ENCODE peak calls at places on chromosomes 7 and 10, in four cellular contexts. G is T47D, D is Peyer's patch, I is fibroblast of mammary gland. E is an unnamed sample.

GRCh38 chr7:100865971-100866720 is 1.0 kb upstream of the TRIP6 start:
- DNase-seq in G (no peak), D (peak; percentile 84), I (no peak), E (no peak)

GRCh38 chr10:125144693-125145623 is 15.4 kb downstream of the CTBP2 start:
- DNase-seq in G (peak; percentile 43), D (peak; percentile 47), I (peak; percentile 72), E (no peak)

GRCh38 chr7:97845622-97846203 is 26.5 kb downstream of the ASNS start:
- DNase-seq in G (peak; percentile 47), D (no peak), I (peak; percentile 34), E (no peak)

GRCh38 chr10:5971315-5971832 is 6.0 kb downstream of the IL15RA start:
- DNase-seq in G (no peak), D (peak; percentile 86), I (no peak), E (no peak)

GRCh38 chr7:50166997-50167961 is 74.2 kb upstream of the ZPBP start:
- DNase-seq in G (no peak), D (no peak), I (no peak), E (no peak)

GRCh38 chr7:119172043-119172442 is 947.5 kb downstream of the ANKRD7 start:
- DNase-seq in G (no peak), D (no peak), I (no peak), E (no peak)

GRCh38 chr10:31698169-31698890 is 230.3 kb downstream of the ARHGAP12 start:
- DNase-seq in G (no peak), D (peak; percentile 72), I (peak; percentile 96), E (no peak)

GRCh38 chr10:93962973-93963372 is 30.8 kb upstream of the PLCE1 start:
- DNase-seq in G (no peak), D (no peak), I (no peak), E (no peak)

GRCh38 chr7:149833495-149834130 is 4.6 kb upstream of the ZNF862 start:
- DNase-seq in G (no peak), D (no peak), I (no peak), E (no peak)

GRCh38 chr7:96380111-96380512 is 58.2 kb upstream of the SLC25A13 start:
- DNase-seq in G (no peak), D (no peak), I (no peak), E (no peak)

GRCh38 chr7:194257-194995 is 2.1 kb downstream of the FAM20C start:
- DNase-seq in G (peak; percentile 41), D (no peak), I (no peak), E (no peak)

GRCh38 chr10:42939685-42940366 is 137.0 kb upstream of the RET start:
- DNase-seq in G (no peak), D (no peak), I (no peak), E (peak; percentile 19)

GRCh38 chr7:47328392-47329319 is 253.3 kb downstream of the TNS3 start:
- DNase-seq in G (no peak), D (no peak), I (no peak), E (no peak)

GRCh38 chr7:128358233-128358632 is 3.3 kb downstream of the PRRT4 start:
- DNase-seq in G (no peak), D (no peak), I (peak; percentile 33), E (no peak)

GRCh38 chr7:4830176-4830575 is 31.7 kb downstream of the PAPOLB start:
- DNase-seq in G (peak; percentile 91), D (peak; percentile 65), I (peak; percentile 63), E (no peak)

GRCh38 chr10:70331486-70332268 is 47.9 kb upstream of the NPFFR1 start:
- DNase-seq in G (peak; percentile 54), D (peak; percentile 75), I (peak; percentile 97), E (peak; percentile 87)

GRCh38 chr10:74187237-74187636 is 36.2 kb downstream of the ADK start:
- DNase-seq in G (no peak), D (no peak), I (no peak), E (no peak)

GRCh38 chr10:89923661-89924060 is 222.3 kb downstream of the KIF20B start:
- DNase-seq in G (no peak), D (no peak), I (no peak), E (no peak)

GRCh38 chr10:29841724-29842649 is 207.2 kb upstream of the SVIL start:
- DNase-seq in G (peak; percentile 90), D (no peak), I (no peak), E (no peak)

GRCh38 chr10:77590344-77591237 is 47.0 kb downstream of the KCNMA1 start:
- DNase-seq in G (no peak), D (no peak), I (no peak), E (no peak)

GRCh38 chr7:139620676-139621344 is 97.3 kb downstream of the CLEC2L start:
- DNase-seq in G (peak; percentile 55), D (peak; percentile 68), I (peak; percentile 35), E (no peak)

GRCh38 chr7:102439963-102440795 is 6.8 kb downstream of the ORAI2 start:
- DNase-seq in G (no peak), D (peak; percentile 81), I (peak; percentile 77), E (no peak)

GRCh38 chr10:128451879-128452278 is 325.7 kb upstream of the MKI67 start:
- DNase-seq in G (no peak), D (no peak), I (no peak), E (no peak)

GRCh38 chr7:36079446-36080025 is 73.5 kb upstream of the EEPD1 start:
- DNase-seq in G (no peak), D (peak; percentile 61), I (no peak), E (no peak)

GRCh38 chr10:71067098-71067760 is 145.1 kb upstream of the UNC5B start:
- DNase-seq in G (no peak), D (no peak), I (no peak), E (no peak)

GRCh38 chr7:102872460-102872859 is 40.3 kb upstream of the LRRC17 start:
- DNase-seq in G (no peak), D (no peak), I (peak; percentile 96), E (no peak)

GRCh38 chr7:36456135-36456534 is 66.5 kb downstream of the ANLN start:
- DNase-seq in G (no peak), D (no peak), I (no peak), E (no peak)

GRCh38 chr7:94289071-94289470 is 105.6 kb upstream of the COL1A2 start:
- DNase-seq in G (peak; percentile 80), D (peak; percentile 60), I (peak; percentile 90), E (no peak)

GRCh38 chr7:98681951-98682350 is 64.9 kb downstream of the NPTX2 start:
- DNase-seq in G (peak; percentile 17), D (no peak), I (no peak), E (no peak)

GRCh38 chr10:129364949-129365348 is 102.1 kb upstream of the MGMT start:
- DNase-seq in G (no peak), D (no peak), I (no peak), E (no peak)

GRCh38 chr10:88347597-88348304 is 235.4 kb downstream of the RNLS start:
- DNase-seq in G (peak; percentile 46), D (no peak), I (no peak), E (no peak)

GRCh38 chr10:117631276-117632151 is 89.0 kb downstream of the EMX2 start:
- DNase-seq in G (no peak), D (no peak), I (no peak), E (no peak)

GRCh38 chr10:17290226-17290625 is 62.2 kb downstream of the VIM start:
- DNase-seq in G (peak; percentile 82), D (no peak), I (peak; percentile 25), E (no peak)

GRCh38 chr7:95886501-95887090 is 114.2 kb downstream of the DYNC1I1 start:
- DNase-seq in G (no peak), D (no peak), I (peak; percentile 25), E (no peak)

GRCh38 chr7:22563115-22563514 is 63.1 kb upstream of the STEAP1B start:
- DNase-seq in G (no peak), D (peak; percentile 56), I (no peak), E (no peak)

GRCh38 chr7:12222889-12223579 is 11.9 kb downstream of the TMEM106B start:
- DNase-seq in G (no peak), D (no peak), I (no peak), E (no peak)

GRCh38 chr7:56051339-56052191 is at the start of the genes CCT6A and PSPH:
- DNase-seq in G (peak; percentile 99), D (peak; percentile 98), I (peak; percentile 97), E (peak; percentile 86)